ENCODE peak calls at places on chromosomes 5 and 9, in five cellular contexts. One of them, this sample, is unnamed.

GRCh38 chr5:42949348-42950090 is 90.6 kb downstream of the ANXA2R start:
- DNase-seq in RWPE1: no peak
- DNase-seq in tibial artery: peak
- DNase-seq in fibroblast of mammary gland: peak
- DNase-seq in CD8-positive, alpha-beta T cell: peak
- DNase-seq in this sample: peak

GRCh38 chr5:61450880-61451279 is 118.8 kb downstream of the ZSWIM6 start:
- DNase-seq in RWPE1: peak
- DNase-seq in tibial artery: no peak
- DNase-seq in fibroblast of mammary gland: peak
- DNase-seq in CD8-positive, alpha-beta T cell: no peak
- DNase-seq in this sample: no peak

GRCh38 chr9:125426926-125427325 is 165.3 kb downstream of the GAPVD1 start:
- DNase-seq in RWPE1: no peak
- DNase-seq in tibial artery: no peak
- DNase-seq in fibroblast of mammary gland: no peak
- DNase-seq in CD8-positive, alpha-beta T cell: no peak
- DNase-seq in this sample: no peak

GRCh38 chr5:109196486-109196885 is 213.3 kb downstream of the PJA2 start:
- DNase-seq in RWPE1: no peak
- DNase-seq in tibial artery: no peak
- DNase-seq in fibroblast of mammary gland: no peak
- DNase-seq in CD8-positive, alpha-beta T cell: no peak
- DNase-seq in this sample: no peak

GRCh38 chr9:69455311-69455710 is 130.3 kb downstream of the ENTREP1 start:
- DNase-seq in RWPE1: no peak
- DNase-seq in tibial artery: no peak
- DNase-seq in fibroblast of mammary gland: no peak
- DNase-seq in CD8-positive, alpha-beta T cell: peak
- DNase-seq in this sample: no peak

GRCh38 chr5:103849934-103850333 is 287.3 kb upstream of the NUDT12 start:
- DNase-seq in RWPE1: peak
- DNase-seq in tibial artery: no peak
- DNase-seq in fibroblast of mammary gland: peak
- DNase-seq in CD8-positive, alpha-beta T cell: no peak
- DNase-seq in this sample: no peak

GRCh38 chr5:83099445-83099844 is 22.1 kb downstream of the XRCC4 start:
- DNase-seq in RWPE1: no peak
- DNase-seq in tibial artery: no peak
- DNase-seq in fibroblast of mammary gland: no peak
- DNase-seq in CD8-positive, alpha-beta T cell: no peak
- DNase-seq in this sample: no peak

GRCh38 chr9:92808726-92809451 is 44.3 kb upstream of the BICD2 start:
- DNase-seq in RWPE1: peak
- DNase-seq in tibial artery: peak
- DNase-seq in fibroblast of mammary gland: peak
- DNase-seq in CD8-positive, alpha-beta T cell: peak
- DNase-seq in this sample: peak

GRCh38 chr9:70444904-70445303 is 30.4 kb upstream of the KLF9 start:
- DNase-seq in RWPE1: no peak
- DNase-seq in tibial artery: no peak
- DNase-seq in fibroblast of mammary gland: peak
- DNase-seq in CD8-positive, alpha-beta T cell: no peak
- DNase-seq in this sample: no peak

GRCh38 chr9:134169166-134169565 is 4.8 kb upstream of the RNU6ATAC start:
- DNase-seq in RWPE1: no peak
- DNase-seq in tibial artery: no peak
- DNase-seq in fibroblast of mammary gland: no peak
- DNase-seq in CD8-positive, alpha-beta T cell: no peak
- DNase-seq in this sample: no peak

GRCh38 chr5:27875148-27875547 is 836.8 kb upstream of the CDH9 start:
- DNase-seq in RWPE1: no peak
- DNase-seq in tibial artery: no peak
- DNase-seq in fibroblast of mammary gland: no peak
- DNase-seq in CD8-positive, alpha-beta T cell: no peak
- DNase-seq in this sample: no peak

GRCh38 chr5:158080112-158080511 is 221.2 kb upstream of the CLINT1 start:
- DNase-seq in RWPE1: no peak
- DNase-seq in tibial artery: no peak
- DNase-seq in fibroblast of mammary gland: no peak
- DNase-seq in CD8-positive, alpha-beta T cell: no peak
- DNase-seq in this sample: no peak

GRCh38 chr9:2047144-2047671 is 32.1 kb downstream of the SMARCA2 start:
- DNase-seq in RWPE1: no peak
- DNase-seq in tibial artery: no peak
- DNase-seq in fibroblast of mammary gland: no peak
- DNase-seq in CD8-positive, alpha-beta T cell: no peak
- DNase-seq in this sample: peak

GRCh38 chr9:21450733-21451394 is 10.6 kb downstream of the IFNA1 start:
- DNase-seq in RWPE1: no peak
- DNase-seq in tibial artery: no peak
- DNase-seq in fibroblast of mammary gland: peak
- DNase-seq in CD8-positive, alpha-beta T cell: no peak
- DNase-seq in this sample: no peak

GRCh38 chr5:40221796-40222195 is 457.9 kb upstream of the PTGER4 start:
- DNase-seq in RWPE1: peak
- DNase-seq in tibial artery: no peak
- DNase-seq in fibroblast of mammary gland: peak
- DNase-seq in CD8-positive, alpha-beta T cell: no peak
- DNase-seq in this sample: no peak

GRCh38 chr5:1103505-1104326 is 8.1 kb downstream of the SLC12A7 start:
- DNase-seq in RWPE1: no peak
- DNase-seq in tibial artery: peak
- DNase-seq in fibroblast of mammary gland: no peak
- DNase-seq in CD8-positive, alpha-beta T cell: no peak
- DNase-seq in this sample: peak

GRCh38 chr9:116318463-116319271 is 165.1 kb downstream of the PAPPA start:
- DNase-seq in RWPE1: no peak
- DNase-seq in tibial artery: no peak
- DNase-seq in fibroblast of mammary gland: peak
- DNase-seq in CD8-positive, alpha-beta T cell: no peak
- DNase-seq in this sample: peak

GRCh38 chr9:127388037-127388855 is 8.7 kb upstream of the SLC2A8 start:
- DNase-seq in RWPE1: peak
- DNase-seq in tibial artery: peak
- DNase-seq in fibroblast of mammary gland: peak
- DNase-seq in CD8-positive, alpha-beta T cell: peak
- DNase-seq in this sample: no peak

GRCh38 chr5:44396312-44396711 is 7.1 kb upstream of the FGF10 start:
- DNase-seq in RWPE1: no peak
- DNase-seq in tibial artery: no peak
- DNase-seq in fibroblast of mammary gland: no peak
- DNase-seq in CD8-positive, alpha-beta T cell: no peak
- DNase-seq in this sample: no peak

GRCh38 chr5:72110401-72111013 is 3.2 kb downstream of the MAP1B start:
- DNase-seq in RWPE1: no peak
- DNase-seq in tibial artery: peak
- DNase-seq in fibroblast of mammary gland: no peak
- DNase-seq in CD8-positive, alpha-beta T cell: no peak
- DNase-seq in this sample: no peak

GRCh38 chr5:84650448-84650847 is 265.8 kb upstream of the EDIL3 start:
- DNase-seq in RWPE1: no peak
- DNase-seq in tibial artery: no peak
- DNase-seq in fibroblast of mammary gland: no peak
- DNase-seq in CD8-positive, alpha-beta T cell: no peak
- DNase-seq in this sample: no peak

DNA sequence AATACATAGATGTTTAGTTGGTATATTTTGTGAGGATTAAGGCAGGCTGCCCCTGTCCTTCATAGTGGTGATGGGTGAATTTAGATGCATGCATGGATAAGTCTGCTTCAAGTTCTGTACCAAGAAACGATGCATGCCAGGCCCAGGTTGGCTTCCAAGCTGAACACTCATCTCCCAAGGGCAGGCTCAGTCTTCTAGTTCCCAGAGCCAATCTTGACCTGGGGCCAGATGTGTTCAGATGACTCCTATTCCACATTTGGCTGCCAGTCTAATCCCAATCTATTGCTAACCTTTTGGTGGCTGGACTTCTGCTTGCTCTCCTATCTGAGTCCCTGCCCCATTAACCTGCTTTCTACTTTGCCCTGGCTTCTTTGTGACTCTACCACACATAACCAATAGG is 18.5 kb upstream of the SNAPC3 start:
- DNase-seq in RWPE1: no peak
- DNase-seq in tibial artery: peak
- DNase-seq in fibroblast of mammary gland: peak
- DNase-seq in CD8-positive, alpha-beta T cell: no peak
- DNase-seq in this sample: no peak
- TF ChIP-seq CTCF in RWPE1: no peak
- TF ChIP-seq CTCF in tibial artery: no peak
- TF ChIP-seq CTCF in fibroblast of mammary gland: no peak
- TF ChIP-seq CTCF in CD8-positive, alpha-beta T cell: no peak
- TF ChIP-seq CTCF in this sample: no peak

GRCh38 chr9:122234022-122234748 is 5.4 kb upstream of the LHX6 start:
- DNase-seq in RWPE1: no peak
- DNase-seq in tibial artery: no peak
- DNase-seq in fibroblast of mammary gland: no peak
- DNase-seq in CD8-positive, alpha-beta T cell: no peak
- DNase-seq in this sample: no peak

GRCh38 chr9:122228906-122229837 is at the start of gene LHX6:
- DNase-seq in RWPE1: peak
- DNase-seq in tibial artery: no peak
- DNase-seq in fibroblast of mammary gland: peak
- DNase-seq in CD8-positive, alpha-beta T cell: no peak
- DNase-seq in this sample: no peak

GRCh38 chr9:122228191-122228905 is 409 bp downstream of the LHX6 start:
- DNase-seq in RWPE1: peak
- DNase-seq in tibial artery: no peak
- DNase-seq in fibroblast of mammary gland: no peak
- DNase-seq in CD8-positive, alpha-beta T cell: no peak
- DNase-seq in this sample: no peak

GRCh38 chr9:122236681-122237080 is 7.9 kb upstream of the LHX6 start:
- DNase-seq in RWPE1: no peak
- DNase-seq in tibial artery: no peak
- DNase-seq in fibroblast of mammary gland: peak
- DNase-seq in CD8-positive, alpha-beta T cell: no peak
- DNase-seq in this sample: no peak

GRCh38 chr9:122232907-122233306 is 4.2 kb upstream of the LHX6 start:
- DNase-seq in RWPE1: no peak
- DNase-seq in tibial artery: no peak
- DNase-seq in fibroblast of mammary gland: no peak
- DNase-seq in CD8-positive, alpha-beta T cell: no peak
- DNase-seq in this sample: no peak
- TF ChIP-seq CTCF in RWPE1: no peak
- TF ChIP-seq CTCF in tibial artery: no peak
- TF ChIP-seq CTCF in fibroblast of mammary gland: no peak
- TF ChIP-seq CTCF in CD8-positive, alpha-beta T cell: no peak
- TF ChIP-seq CTCF in this sample: no peak

GRCh38 chr5:57777174-57777581 is 294.6 kb upstream of the ACTBL2 start:
- DNase-seq in RWPE1: no peak
- DNase-seq in tibial artery: no peak
- DNase-seq in fibroblast of mammary gland: no peak
- DNase-seq in CD8-positive, alpha-beta T cell: no peak
- DNase-seq in this sample: no peak
- TF ChIP-seq CTCF in RWPE1: no peak
- TF ChIP-seq CTCF in tibial artery: no peak
- TF ChIP-seq CTCF in fibroblast of mammary gland: no peak
- TF ChIP-seq CTCF in CD8-positive, alpha-beta T cell: no peak
- TF ChIP-seq CTCF in this sample: no peak

GRCh38 chr5:143860211-143860610 is 48.2 kb downstream of the HMHB1 start:
- DNase-seq in RWPE1: no peak
- DNase-seq in tibial artery: no peak
- DNase-seq in fibroblast of mammary gland: no peak
- DNase-seq in CD8-positive, alpha-beta T cell: no peak
- DNase-seq in this sample: no peak
- TF ChIP-seq CTCF in RWPE1: no peak
- TF ChIP-seq CTCF in tibial artery: no peak
- TF ChIP-seq CTCF in fibroblast of mammary gland: no peak
- TF ChIP-seq CTCF in CD8-positive, alpha-beta T cell: no peak
- TF ChIP-seq CTCF in this sample: no peak

DNA sequence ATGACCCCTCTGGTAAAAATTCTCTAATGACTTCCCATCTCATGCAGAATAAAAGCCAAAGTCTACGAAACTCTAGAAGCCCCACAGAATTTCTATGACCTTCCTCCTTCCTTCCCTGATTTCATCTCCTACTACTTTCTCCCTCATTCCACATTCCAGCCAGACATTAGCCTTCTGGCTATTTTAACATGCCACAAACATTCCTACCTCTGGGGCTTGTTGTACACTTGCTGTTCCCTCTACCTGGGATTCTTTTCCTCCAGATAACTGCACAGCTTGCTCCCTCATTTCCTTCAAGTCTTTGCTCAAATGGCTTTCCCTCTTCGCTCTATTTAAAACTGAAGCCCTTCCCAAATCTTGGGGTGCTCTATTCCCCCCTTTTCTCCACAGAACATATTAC is 60.1 kb downstream of the FBXW11 start:
- DNase-seq in RWPE1: peak
- DNase-seq in tibial artery: no peak
- DNase-seq in fibroblast of mammary gland: no peak
- DNase-seq in CD8-positive, alpha-beta T cell: no peak
- DNase-seq in this sample: no peak
- TF ChIP-seq CTCF in RWPE1: no peak
- TF ChIP-seq CTCF in tibial artery: no peak
- TF ChIP-seq CTCF in fibroblast of mammary gland: no peak
- TF ChIP-seq CTCF in CD8-positive, alpha-beta T cell: no peak
- TF ChIP-seq CTCF in this sample: no peak

GRCh38 chr9:18202924-18203323 is 271.0 kb upstream of the ADAMTSL1 start:
- DNase-seq in RWPE1: no peak
- DNase-seq in tibial artery: no peak
- DNase-seq in fibroblast of mammary gland: no peak
- DNase-seq in CD8-positive, alpha-beta T cell: no peak
- DNase-seq in this sample: no peak

GRCh38 chr9:18207735-18208134 is 266.2 kb upstream of the ADAMTSL1 start:
- DNase-seq in RWPE1: no peak
- DNase-seq in tibial artery: no peak
- DNase-seq in fibroblast of mammary gland: no peak
- DNase-seq in CD8-positive, alpha-beta T cell: no peak
- DNase-seq in this sample: no peak

GRCh38 chr9:18208166-18209059 is 265.5 kb upstream of the ADAMTSL1 start:
- DNase-seq in RWPE1: peak
- DNase-seq in tibial artery: no peak
- DNase-seq in fibroblast of mammary gland: peak
- DNase-seq in CD8-positive, alpha-beta T cell: no peak
- DNase-seq in this sample: peak
- TF ChIP-seq CTCF in RWPE1: peak
- TF ChIP-seq CTCF in tibial artery: peak
- TF ChIP-seq CTCF in fibroblast of mammary gland: peak
- TF ChIP-seq CTCF in CD8-positive, alpha-beta T cell: no peak
- TF ChIP-seq CTCF in this sample: peak

GRCh38 chr9:71626395-71626794 is 141.9 kb downstream of the CEMIP2 start:
- DNase-seq in RWPE1: no peak
- DNase-seq in tibial artery: no peak
- DNase-seq in fibroblast of mammary gland: no peak
- DNase-seq in CD8-positive, alpha-beta T cell: no peak
- DNase-seq in this sample: no peak

GRCh38 chr9:71627537-71627936 is 140.8 kb downstream of the CEMIP2 start:
- DNase-seq in RWPE1: no peak
- DNase-seq in tibial artery: no peak
- DNase-seq in fibroblast of mammary gland: no peak
- DNase-seq in CD8-positive, alpha-beta T cell: no peak
- DNase-seq in this sample: no peak

GRCh38 chr9:71630371-71630770 is 137.9 kb downstream of the CEMIP2 start:
- DNase-seq in RWPE1: no peak
- DNase-seq in tibial artery: no peak
- DNase-seq in fibroblast of mammary gland: no peak
- DNase-seq in CD8-positive, alpha-beta T cell: no peak
- DNase-seq in this sample: no peak

GRCh38 chr9:71629816-71630215 is 138.5 kb downstream of the CEMIP2 start:
- DNase-seq in RWPE1: no peak
- DNase-seq in tibial artery: no peak
- DNase-seq in fibroblast of mammary gland: no peak
- DNase-seq in CD8-positive, alpha-beta T cell: no peak
- DNase-seq in this sample: no peak

GRCh38 chr9:71628247-71628646 is 140.1 kb downstream of the CEMIP2 start:
- DNase-seq in RWPE1: no peak
- DNase-seq in tibial artery: no peak
- DNase-seq in fibroblast of mammary gland: peak
- DNase-seq in CD8-positive, alpha-beta T cell: no peak
- DNase-seq in this sample: no peak
- TF ChIP-seq CTCF in RWPE1: peak
- TF ChIP-seq CTCF in tibial artery: no peak
- TF ChIP-seq CTCF in fibroblast of mammary gland: peak
- TF ChIP-seq CTCF in CD8-positive, alpha-beta T cell: peak
- TF ChIP-seq CTCF in this sample: peak